ENCODE peak calls at places on chromosomes 2 and 18, in five cellular contexts. One of them, this sample, is unnamed.

GRCh38 chr2:204491528-204491927 is 53.7 kb upstream of the PARD3B start:
- DNase-seq in K562: no peak
- DNase-seq in foreskin fibroblast: peak; percentile 87
- DNase-seq in cardiac muscle cell: peak; percentile 6
- DNase-seq in astrocyte of the cerebellum: peak; percentile 16
- DNase-seq in this sample: peak; percentile 71

GRCh38 chr2:222577341-222577740 is 78.6 kb downstream of the FARSB start:
- DNase-seq in K562: no peak
- DNase-seq in foreskin fibroblast: no peak
- DNase-seq in cardiac muscle cell: no peak
- DNase-seq in astrocyte of the cerebellum: no peak
- DNase-seq in this sample: no peak

GRCh38 chr18:23523429-23524212 is 20.3 kb downstream of the RMC1 start:
- DNase-seq in K562: no peak
- DNase-seq in foreskin fibroblast: peak; percentile 45
- DNase-seq in cardiac muscle cell: no peak
- DNase-seq in astrocyte of the cerebellum: peak; percentile 27
- DNase-seq in this sample: no peak

GRCh38 chr18:68817584-68817983 is 19.7 kb downstream of the CCDC102B start:
- DNase-seq in K562: no peak
- DNase-seq in foreskin fibroblast: peak; percentile 45
- DNase-seq in cardiac muscle cell: peak; percentile 30
- DNase-seq in astrocyte of the cerebellum: no peak
- DNase-seq in this sample: no peak

GRCh38 chr2:201909348-201909747 is 103.0 kb downstream of the CDK15 start:
- DNase-seq in K562: no peak
- DNase-seq in foreskin fibroblast: peak; percentile 88
- DNase-seq in cardiac muscle cell: peak; percentile 40
- DNase-seq in astrocyte of the cerebellum: peak; percentile 83
- DNase-seq in this sample: peak; percentile 47

GRCh38 chr2:71690231-71690834 is 237.0 kb downstream of the DYSF start:
- DNase-seq in K562: no peak
- DNase-seq in foreskin fibroblast: no peak
- DNase-seq in cardiac muscle cell: no peak
- DNase-seq in astrocyte of the cerebellum: no peak
- DNase-seq in this sample: no peak

GRCh38 chr18:76274470-76275289 is 220.4 kb downstream of the ZNF516 start:
- DNase-seq in K562: peak; percentile 2
- DNase-seq in foreskin fibroblast: peak; percentile 35
- DNase-seq in cardiac muscle cell: no peak
- DNase-seq in astrocyte of the cerebellum: no peak
- DNase-seq in this sample: no peak

GRCh38 chr18:70420151-70420898 is 131.5 kb downstream of the SOCS6 start:
- DNase-seq in K562: no peak
- DNase-seq in foreskin fibroblast: peak; percentile 94
- DNase-seq in cardiac muscle cell: peak; percentile 93
- DNase-seq in astrocyte of the cerebellum: no peak
- DNase-seq in this sample: no peak

GRCh38 chr2:113910967-113911678 is 21.2 kb downstream of the ACTR3 start:
- DNase-seq in K562: no peak
- DNase-seq in foreskin fibroblast: no peak
- DNase-seq in cardiac muscle cell: no peak
- DNase-seq in astrocyte of the cerebellum: no peak
- DNase-seq in this sample: no peak

GRCh38 chr2:196453613-196454047 is 185.9 kb upstream of the CCDC150 start:
- DNase-seq in K562: peak; percentile 67
- DNase-seq in foreskin fibroblast: peak; percentile 65
- DNase-seq in cardiac muscle cell: peak; percentile 75
- DNase-seq in astrocyte of the cerebellum: peak; percentile 37
- DNase-seq in this sample: peak; percentile 16

GRCh38 chr18:75211002-75211621 is 515 bp downstream of the TSHZ1 start:
- DNase-seq in K562: no peak
- DNase-seq in foreskin fibroblast: peak; percentile 32
- DNase-seq in cardiac muscle cell: peak; percentile 40
- DNase-seq in astrocyte of the cerebellum: no peak
- DNase-seq in this sample: no peak

GRCh38 chr2:112772322-112772721 is 7.9 kb upstream of the CKAP2L start:
- DNase-seq in K562: no peak
- DNase-seq in foreskin fibroblast: no peak
- DNase-seq in cardiac muscle cell: no peak
- DNase-seq in astrocyte of the cerebellum: no peak
- DNase-seq in this sample: no peak

GRCh38 chr2:215793747-215794595 is 219.4 kb downstream of the MREG start:
- DNase-seq in K562: peak; percentile 93
- DNase-seq in foreskin fibroblast: peak; percentile 96
- DNase-seq in cardiac muscle cell: peak; percentile 97
- DNase-seq in astrocyte of the cerebellum: peak; percentile 86
- DNase-seq in this sample: peak; percentile 88

GRCh38 chr2:31253344-31254155 is 19.6 kb downstream of the EHD3 start:
- DNase-seq in K562: peak; percentile 19
- DNase-seq in foreskin fibroblast: no peak
- DNase-seq in cardiac muscle cell: no peak
- DNase-seq in astrocyte of the cerebellum: no peak
- DNase-seq in this sample: no peak

GRCh38 chr2:187869195-187869594 is 315.0 kb upstream of the TFPI start:
- DNase-seq in K562: no peak
- DNase-seq in foreskin fibroblast: no peak
- DNase-seq in cardiac muscle cell: no peak
- DNase-seq in astrocyte of the cerebellum: no peak
- DNase-seq in this sample: no peak

GRCh38 chr18:54147439-54147838 is 77.0 kb downstream of the MBD2 start:
- DNase-seq in K562: no peak
- DNase-seq in foreskin fibroblast: no peak
- DNase-seq in cardiac muscle cell: no peak
- DNase-seq in astrocyte of the cerebellum: no peak
- DNase-seq in this sample: no peak

GRCh38 chr2:172928754-172929153 is 146.9 kb upstream of the MAP3K20 start:
- DNase-seq in K562: no peak
- DNase-seq in foreskin fibroblast: peak; percentile 80
- DNase-seq in cardiac muscle cell: peak; percentile 87
- DNase-seq in astrocyte of the cerebellum: peak; percentile 62
- DNase-seq in this sample: no peak

GRCh38 chr2:100791936-100792308 is 28.0 kb upstream of the NPAS2 start:
- DNase-seq in K562: no peak
- DNase-seq in foreskin fibroblast: no peak
- DNase-seq in cardiac muscle cell: no peak
- DNase-seq in astrocyte of the cerebellum: no peak
- DNase-seq in this sample: no peak

GRCh38 chr18:43078485-43079092 is 36.9 kb downstream of the RIT2 start:
- DNase-seq in K562: no peak
- DNase-seq in foreskin fibroblast: no peak
- DNase-seq in cardiac muscle cell: no peak
- DNase-seq in astrocyte of the cerebellum: no peak
- DNase-seq in this sample: no peak

GRCh38 chr2:54459037-54459441 is 2.9 kb downstream of the SPTBN1 start:
- DNase-seq in K562: no peak
- DNase-seq in foreskin fibroblast: peak; percentile 76
- DNase-seq in cardiac muscle cell: peak; percentile 68
- DNase-seq in astrocyte of the cerebellum: no peak
- DNase-seq in this sample: no peak

GRCh38 chr2:23566236-23567142 is 181.5 kb downstream of the KLHL29 start:
- DNase-seq in K562: peak; percentile 37
- DNase-seq in foreskin fibroblast: peak; percentile 62
- DNase-seq in cardiac muscle cell: no peak
- DNase-seq in astrocyte of the cerebellum: no peak
- DNase-seq in this sample: no peak

GRCh38 chr2:152537252-152537651 is 180.0 kb downstream of the PRPF40A start:
- DNase-seq in K562: no peak
- DNase-seq in foreskin fibroblast: no peak
- DNase-seq in cardiac muscle cell: peak; percentile 43
- DNase-seq in astrocyte of the cerebellum: no peak
- DNase-seq in this sample: no peak

GRCh38 chr2:26807788-26808460 is 22.1 kb downstream of the CENPA start:
- DNase-seq in K562: no peak
- DNase-seq in foreskin fibroblast: peak; percentile 69
- DNase-seq in cardiac muscle cell: peak; percentile 47
- DNase-seq in astrocyte of the cerebellum: no peak
- DNase-seq in this sample: no peak

GRCh38 chr2:15363142-15363541 is 198.0 kb downstream of the NBAS start:
- DNase-seq in K562: no peak
- DNase-seq in foreskin fibroblast: peak; percentile 58
- DNase-seq in cardiac muscle cell: peak; percentile 29
- DNase-seq in astrocyte of the cerebellum: no peak
- DNase-seq in this sample: peak; percentile 68

GRCh38 chr18:63237486-63237885 is 82.1 kb downstream of the BCL2 start:
- DNase-seq in K562: no peak
- DNase-seq in foreskin fibroblast: peak; percentile 66
- DNase-seq in cardiac muscle cell: peak; percentile 83
- DNase-seq in astrocyte of the cerebellum: peak; percentile 6
- DNase-seq in this sample: no peak

GRCh38 chr2:159946326-159946992 is 116.0 kb downstream of the PLA2R1 start:
- DNase-seq in K562: no peak
- DNase-seq in foreskin fibroblast: peak; percentile 67
- DNase-seq in cardiac muscle cell: peak; percentile 80
- DNase-seq in astrocyte of the cerebellum: peak; percentile 61
- DNase-seq in this sample: no peak

GRCh38 chr2:140454717-140455116 is 1674.5 kb upstream of the NXPH2 start:
- DNase-seq in K562: no peak
- DNase-seq in foreskin fibroblast: peak; percentile 88
- DNase-seq in cardiac muscle cell: peak; percentile 40
- DNase-seq in astrocyte of the cerebellum: peak; percentile 12
- DNase-seq in this sample: peak; percentile 38

GRCh38 chr2:191514613-191515012 is 163.3 kb upstream of the NABP1 start:
- DNase-seq in K562: no peak
- DNase-seq in foreskin fibroblast: no peak
- DNase-seq in cardiac muscle cell: no peak
- DNase-seq in astrocyte of the cerebellum: no peak
- DNase-seq in this sample: no peak

GRCh38 chr2:138034536-138034935 is 70.3 kb downstream of the HNMT start:
- DNase-seq in K562: no peak
- DNase-seq in foreskin fibroblast: no peak
- DNase-seq in cardiac muscle cell: no peak
- DNase-seq in astrocyte of the cerebellum: no peak
- DNase-seq in this sample: no peak

GRCh38 chr2:139369423-139370409 is 589.5 kb upstream of the NXPH2 start:
- DNase-seq in K562: no peak
- DNase-seq in foreskin fibroblast: no peak
- DNase-seq in cardiac muscle cell: no peak
- DNase-seq in astrocyte of the cerebellum: no peak
- DNase-seq in this sample: no peak

GRCh38 chr2:12935226-12935625 is 218.5 kb downstream of the TRIB2 start:
- DNase-seq in K562: no peak
- DNase-seq in foreskin fibroblast: no peak
- DNase-seq in cardiac muscle cell: no peak
- DNase-seq in astrocyte of the cerebellum: no peak
- DNase-seq in this sample: no peak
- H3K4me3 ChIP-seq in K562: no peak overlapping the region
- H3K4me3 ChIP-seq in foreskin fibroblast: no peak overlapping the region
- H3K4me3 ChIP-seq in cardiac muscle cell: no peak overlapping the region
- H3K4me3 ChIP-seq in astrocyte of the cerebellum: no peak overlapping the region
- H3K4me3 ChIP-seq in this sample: no peak overlapping the region

DNA sequence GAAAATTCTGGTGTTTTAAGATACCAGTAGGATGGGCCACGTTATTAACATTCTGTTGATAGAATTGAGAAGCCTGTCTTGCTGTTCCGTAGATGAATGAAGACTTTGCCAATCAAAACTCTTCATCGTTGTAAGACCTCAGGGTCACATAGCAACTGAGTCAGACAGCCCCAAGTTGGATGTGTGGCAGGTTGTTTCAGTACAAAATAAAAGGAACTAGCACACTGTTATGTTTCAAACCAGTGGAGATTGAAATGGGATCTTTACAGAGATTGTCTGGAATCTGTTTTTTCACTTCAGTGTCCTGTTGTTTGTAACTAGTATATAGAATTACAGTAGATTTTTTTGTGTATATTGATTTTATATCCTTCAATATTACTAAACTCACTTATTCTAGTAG is 22.6 kb downstream of the EPC2 start:
- DNase-seq in K562: no peak
- DNase-seq in foreskin fibroblast: no peak
- DNase-seq in cardiac muscle cell: no peak
- DNase-seq in astrocyte of the cerebellum: no peak
- DNase-seq in this sample: no peak
- H3K4me3 ChIP-seq in K562: no peak overlapping the region
- H3K4me3 ChIP-seq in foreskin fibroblast: no peak overlapping the region
- H3K4me3 ChIP-seq in cardiac muscle cell: no peak overlapping the region
- H3K4me3 ChIP-seq in astrocyte of the cerebellum: no peak overlapping the region
- H3K4me3 ChIP-seq in this sample: no peak overlapping the region

GRCh38 chr2:44778221-44778654 is 163.3 kb upstream of the SIX3 start:
- DNase-seq in K562: no peak
- DNase-seq in foreskin fibroblast: peak; percentile 10
- DNase-seq in cardiac muscle cell: peak; percentile 30
- DNase-seq in astrocyte of the cerebellum: no peak
- DNase-seq in this sample: no peak
- H3K4me3 ChIP-seq in K562: no peak overlapping the region
- H3K4me3 ChIP-seq in foreskin fibroblast: no peak overlapping the region
- H3K4me3 ChIP-seq in cardiac muscle cell: no peak overlapping the region
- H3K4me3 ChIP-seq in astrocyte of the cerebellum: no peak overlapping the region
- H3K4me3 ChIP-seq in this sample: no peak overlapping the region

DNA sequence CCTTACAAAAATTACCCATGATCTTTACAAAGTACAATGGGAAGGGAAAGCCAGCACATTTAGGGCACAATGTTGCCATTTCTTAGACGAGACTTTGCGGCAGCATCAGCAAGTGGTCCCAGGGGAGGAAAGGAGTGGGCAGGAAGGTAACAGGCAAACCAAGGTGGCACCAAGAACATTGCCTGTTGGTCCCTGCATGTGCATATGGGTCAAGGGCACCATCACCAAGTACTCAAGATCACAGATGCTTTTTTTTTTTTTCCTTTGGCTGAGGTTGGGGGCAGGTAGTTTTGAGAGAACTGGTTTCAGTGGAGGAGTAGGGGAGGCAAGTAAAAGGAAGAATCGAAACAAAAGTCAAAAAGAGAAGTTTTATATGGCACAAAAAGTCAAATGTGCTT is 753 bp upstream of the CYTIP start:
- DNase-seq in K562: no peak
- DNase-seq in foreskin fibroblast: no peak
- DNase-seq in cardiac muscle cell: no peak
- DNase-seq in astrocyte of the cerebellum: no peak
- DNase-seq in this sample: no peak
- H3K4me3 ChIP-seq in K562: no peak overlapping the region
- H3K4me3 ChIP-seq in foreskin fibroblast: no peak overlapping the region
- H3K4me3 ChIP-seq in cardiac muscle cell: no peak overlapping the region
- H3K4me3 ChIP-seq in astrocyte of the cerebellum: no peak overlapping the region
- H3K4me3 ChIP-seq in this sample: no peak overlapping the region

GRCh38 chr2:237486334-237486818 is 675 bp upstream of the MLPH start:
- DNase-seq in K562: no peak
- DNase-seq in foreskin fibroblast: peak; percentile 44
- DNase-seq in cardiac muscle cell: no peak
- DNase-seq in astrocyte of the cerebellum: no peak
- DNase-seq in this sample: no peak

GRCh38 chr2:237486819-237487448 is at the start of gene MLPH:
- DNase-seq in K562: no peak
- DNase-seq in foreskin fibroblast: peak; percentile 89
- DNase-seq in cardiac muscle cell: peak; percentile 52
- DNase-seq in astrocyte of the cerebellum: no peak
- DNase-seq in this sample: no peak

GRCh38 chr2:237483018-237483731 is 3.9 kb upstream of the MLPH start:
- DNase-seq in K562: no peak
- DNase-seq in foreskin fibroblast: peak; percentile 75
- DNase-seq in cardiac muscle cell: peak; percentile 57
- DNase-seq in astrocyte of the cerebellum: no peak
- DNase-seq in this sample: peak; percentile 85

GRCh38 chr2:237485844-237486243 is 1.2 kb upstream of the MLPH start:
- DNase-seq in K562: no peak
- DNase-seq in foreskin fibroblast: no peak
- DNase-seq in cardiac muscle cell: no peak
- DNase-seq in astrocyte of the cerebellum: no peak
- DNase-seq in this sample: no peak

GRCh38 chr2:237485304-237485703 is 1.7 kb upstream of the MLPH start:
- DNase-seq in K562: no peak
- DNase-seq in foreskin fibroblast: no peak
- DNase-seq in cardiac muscle cell: no peak
- DNase-seq in astrocyte of the cerebellum: no peak
- DNase-seq in this sample: no peak
- H3K4me3 ChIP-seq in K562: no peak overlapping the region
- H3K4me3 ChIP-seq in foreskin fibroblast: no peak overlapping the region
- H3K4me3 ChIP-seq in cardiac muscle cell: no peak overlapping the region
- H3K4me3 ChIP-seq in astrocyte of the cerebellum: peak overlapping the region; percentile 13
- H3K4me3 ChIP-seq in this sample: no peak overlapping the region